ENCODE peak calls at places on chromosomes 7 and 10, in four cellular contexts. Q is H9, B is IMR-90, N is H1. A is an unnamed sample.

GRCh38 chr10:30510184-30510931 is 76.4 kb downstream of the MAP3K8 start:
- DNase-seq in B (peak), N (no peak), Q (no peak), A (no peak)

GRCh38 chr7:45984386-45985295 is 63.6 kb upstream of the IGFBP3 start:
- DNase-seq in Q (no peak), B (no peak), N (no peak), A (peak)

GRCh38 chr10:52644678-52645434 is 127.7 kb downstream of the MBL2 start:
- DNase-seq in B (peak), N (peak), Q (no peak), A (peak)

GRCh38 chr10:13839430-13839986 is 252.7 kb downstream of the PRPF18 start:
- DNase-seq in Q (no peak), N (no peak), B (peak), A (peak)

GRCh38 chr7:3106353-3106752 is 62.7 kb upstream of the CARD11 start:
- DNase-seq in B (no peak), Q (no peak), N (no peak), A (no peak)

GRCh38 chr7:15370441-15370840 is 191.4 kb downstream of the AGMO start:
- DNase-seq in Q (no peak), N (no peak), B (no peak), A (no peak)

GRCh38 chr10:92387289-92387940 is 96.4 kb downstream of the MARCHF5 start:
- DNase-seq in B (peak), Q (peak), N (peak), A (peak)

GRCh38 chr10:64039208-64039607 is 518.0 kb downstream of the REEP3 start:
- DNase-seq in N (no peak), Q (no peak), B (no peak), A (no peak)

GRCh38 chr7:8668627-8669500 is 235.5 kb downstream of the NXPH1 start:
- DNase-seq in Q (no peak), N (no peak), B (no peak), A (no peak)

GRCh38 chr7:105911961-105912575 is 35.7 kb upstream of the ATXN7L1 start:
- DNase-seq in N (no peak), B (peak), Q (no peak), A (no peak)

GRCh38 chr7:133491319-133491718 is 238.4 kb downstream of the EXOC4 start:
- DNase-seq in Q (no peak), N (no peak), B (no peak), A (no peak)

GRCh38 chr7:108073305-108074070 is 56.7 kb downstream of the LAMB4 start:
- DNase-seq in N (no peak), Q (no peak), B (no peak), A (no peak)

GRCh38 chr7:6708304-6708703 is 1.6 kb upstream of the ZNF12 start:
- DNase-seq in Q (no peak), N (no peak), B (no peak), A (no peak)

GRCh38 chr10:127715782-127716378 is 21.1 kb upstream of the FOXI2 start:
- DNase-seq in N (no peak), Q (no peak), B (no peak), A (no peak)

GRCh38 chr10:17368708-17369272 is 85.6 kb downstream of the ST8SIA6 start:
- DNase-seq in Q (no peak), N (no peak), B (no peak), A (no peak)

GRCh38 chr7:151645311-151645710 is 125.6 kb upstream of the RHEB start:
- DNase-seq in B (no peak), N (no peak), Q (no peak), A (no peak)

GRCh38 chr10:73865459-73866442 is 8.6 kb downstream of the CAMK2G start:
- DNase-seq in N (no peak), Q (no peak), B (no peak), A (peak)

GRCh38 chr10:28400176-28400575 is 97.3 kb upstream of the MPP7 start:
- DNase-seq in B (no peak), Q (no peak), N (no peak), A (no peak)

GRCh38 chr10:131142446-131143380 is 168.8 kb downstream of the TCERG1L start:
- DNase-seq in N (no peak), B (no peak), Q (no peak), A (peak)

GRCh38 chr7:7207876-7208275 is 25.5 kb downstream of the C1GALT1 start:
- DNase-seq in Q (no peak), N (no peak), B (peak), A (no peak)

GRCh38 chr10:62858364-62858763 is 42.2 kb upstream of the EGR2 start:
- DNase-seq in B (peak), Q (peak), N (no peak), A (peak)

GRCh38 chr10:122407375-122408125 is 33.0 kb downstream of the PLEKHA1 start:
- DNase-seq in N (no peak), B (no peak), Q (no peak), A (no peak)

GRCh38 chr10:77420942-77421523 is 216.6 kb downstream of the KCNMA1 start:
- DNase-seq in B (peak), N (no peak), Q (no peak), A (no peak)

GRCh38 chr7:27248911-27249723 is 6.5 kb downstream of the EVX1 start:
- DNase-seq in B (no peak), Q (no peak), N (no peak), A (peak)

GRCh38 chr7:151185762-151186639 is 1.0 kb downstream of the ASB10 start:
- DNase-seq in N (no peak), B (no peak), Q (no peak), A (no peak)

GRCh38 chr10:17562572-17562971 is 54.6 kb downstream of the HACD1 start:
- DNase-seq in B (peak), Q (no peak), N (no peak), A (peak)

GRCh38 chr7:105118612-105119600 is 104.9 kb downstream of the KMT2E start:
- DNase-seq in Q (no peak), N (no peak), B (no peak), A (no peak)

GRCh38 chr10:58963101-58963534 is 213.3 kb upstream of the PHYHIPL start:
- DNase-seq in B (no peak), N (peak), Q (peak), A (peak)

GRCh38 chr7:44280636-44280992 is 44.8 kb downstream of the CAMK2B start:
- DNase-seq in B (no peak), Q (peak), N (peak), A (no peak)

GRCh38 chr7:7662527-7662926 is 22.0 kb downstream of the UMAD1 start:
- DNase-seq in N (peak), B (peak), Q (peak), A (peak)

GRCh38 chr7:114405427-114405826 is 9.2 kb upstream of the FOXP2 start:
- DNase-seq in N (no peak), Q (no peak), B (no peak), A (peak)
- H3K56ac ChIP-seq in N (no peak), Q (no peak), B (no peak), A (no peak)

DNA sequence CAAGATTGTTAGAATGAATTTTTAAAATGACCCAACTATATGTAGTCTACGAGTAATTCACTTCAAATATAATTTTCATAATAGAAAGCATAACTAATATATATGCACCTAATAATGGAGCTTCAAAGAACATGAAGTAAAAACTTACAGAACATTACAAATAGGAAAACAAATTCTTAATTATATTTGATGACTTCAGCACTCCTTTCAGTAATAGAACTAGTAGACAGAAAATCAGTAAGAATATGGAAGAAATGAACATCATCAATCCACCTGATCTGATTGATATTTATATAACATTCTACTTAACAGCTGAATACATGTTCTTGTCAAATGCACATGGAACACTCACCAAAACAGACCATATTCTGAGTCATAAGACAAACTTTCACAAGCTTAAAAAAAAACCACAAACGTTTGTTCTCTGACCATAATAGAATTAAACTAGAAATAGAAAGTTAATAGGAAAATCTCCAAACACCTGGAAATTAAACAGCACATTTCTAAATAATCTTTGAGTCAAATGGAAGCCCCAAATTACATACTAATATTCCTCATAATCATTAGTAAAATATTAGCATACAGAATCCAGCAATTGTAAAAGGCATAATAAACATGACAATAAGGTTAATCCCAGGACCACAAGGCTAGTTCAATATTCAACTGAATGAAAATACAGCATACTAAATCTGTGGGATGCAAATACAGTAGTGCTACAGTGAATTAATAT is 48.0 kb downstream of the BRAF start:
- DNase-seq in N (no peak), B (peak), Q (no peak), A (no peak)
- H4K5ac ChIP-seq in N (no peak), B (no peak), Q (no peak), A (no peak)

DNA sequence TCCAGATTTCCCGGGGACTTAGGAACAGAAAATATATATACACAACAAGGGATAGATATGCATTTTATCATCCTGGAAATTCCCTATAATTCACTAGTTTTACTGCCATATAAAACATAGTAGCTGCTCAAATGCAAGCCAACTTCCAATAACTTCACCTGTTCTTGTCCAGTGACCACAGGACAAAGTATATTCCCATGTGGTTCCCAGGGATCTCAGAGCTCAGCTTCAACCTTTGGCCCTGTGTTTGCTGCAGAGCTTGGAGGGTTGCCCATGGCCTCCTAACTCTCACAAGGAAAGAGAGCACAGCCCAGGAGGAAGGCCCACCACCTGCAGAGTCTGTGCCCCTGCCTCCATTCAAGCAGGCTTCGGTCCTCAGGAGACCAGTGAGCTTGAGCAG is 4.5 kb upstream of the DRGX start:
- DNase-seq in B (no peak), Q (no peak), N (no peak), A (no peak)
- H3K56ac ChIP-seq in B (no peak), Q (no peak), N (no peak), A (no peak)

GRCh38 chr10:98391065-98391464 is 23.9 kb downstream of the PYROXD2 start:
- DNase-seq in B (no peak), Q (no peak), N (no peak), A (no peak)
- H4K5ac ChIP-seq in B (no peak), Q (no peak), N (no peak), A (no peak)

GRCh38 chr10:51423121-51423452 is 276.3 kb downstream of the CSTF2T start:
- DNase-seq in Q (no peak), B (no peak), N (no peak), A (no peak)
- H3K56ac ChIP-seq in Q (no peak), B (no peak), N (no peak), A (no peak)

DNA sequence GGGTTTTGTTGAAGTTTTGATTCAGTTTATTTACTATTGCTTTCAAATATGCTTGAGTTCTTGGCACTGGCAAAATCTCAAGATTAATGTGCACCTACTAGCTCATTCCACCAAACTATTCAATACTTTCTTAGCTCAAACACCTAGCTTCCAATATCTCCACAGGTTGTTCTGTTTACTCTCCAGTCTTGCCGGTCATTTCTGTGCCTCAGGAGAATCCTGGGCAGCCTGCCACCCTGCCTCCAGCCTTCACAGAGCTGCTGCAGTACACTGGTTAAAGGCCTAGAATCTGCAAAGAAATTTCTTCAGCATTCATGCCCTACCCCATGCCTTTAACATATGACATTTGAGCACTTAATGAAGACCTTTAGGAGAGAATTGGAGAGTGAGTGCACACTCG is 4.0 kb upstream of the TMEM106B start:
- DNase-seq in B (no peak), Q (no peak), N (no peak), A (no peak)
- H4K5ac ChIP-seq in B (no peak), Q (no peak), N (no peak), A (no peak)

DNA sequence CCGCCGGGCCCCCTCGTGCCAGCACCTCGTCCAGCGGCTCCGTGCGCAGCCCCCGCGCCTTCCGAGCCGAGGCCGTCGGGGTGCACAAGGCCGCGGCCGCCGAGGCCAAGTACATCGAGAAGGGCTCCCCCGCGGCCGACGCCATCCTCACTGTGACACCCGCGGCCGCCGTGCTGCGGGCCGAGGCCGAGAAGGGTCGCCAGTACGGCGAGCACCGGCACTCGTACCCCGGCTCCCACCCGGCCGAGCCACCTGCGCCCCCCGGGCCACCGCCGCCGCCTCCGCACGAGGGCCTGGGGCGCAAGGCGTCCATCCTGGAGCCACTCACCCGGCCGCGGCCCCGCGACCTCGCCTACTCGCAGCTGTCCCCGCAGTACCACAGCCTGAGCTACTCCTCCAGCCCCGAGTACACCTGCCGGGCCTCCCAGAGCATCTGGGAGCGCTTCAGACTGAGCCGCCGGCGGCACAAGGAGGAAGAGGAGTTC is 76.5 kb downstream of the ELFN1 start:
- DNase-seq in Q (no peak), N (no peak), B (no peak), A (no peak)
- H3K56ac ChIP-seq in Q (no peak), N (no peak), B (no peak), A (no peak)

A was measured in mesendoderm.